ENCODE peak calls at places on chromosomes 6 and 20, in seven cellular contexts. B is iPS DF 19.7, A is GDM1, H is esophagus squamous epithelium, W is astrocyte of the cerebellum, K is GM04504, T is cerebellum. I is an unnamed sample.

GRCh38 chr6:159097256-159097655 is 52.5 kb upstream of the TAGAP start:
- DNase-seq in B (no peak), A (no peak), H (no peak), W (no peak), K (no peak), T (no peak), I (no peak)

GRCh38 chr6:90431521-90432407 is 135.1 kb upstream of the BACH2 start:
- DNase-seq in B (no peak), A (no peak), H (no peak), W (no peak), K (no peak), T (no peak), I (no peak)

GRCh38 chr20:12237772-12238171 is 320.1 kb downstream of the BTBD3 start:
- DNase-seq in B (no peak), A (no peak), H (no peak), W (no peak), K (peak), T (no peak), I (no peak)

GRCh38 chr6:33095681-33096080 is 19.9 kb downstream of the HLA-DPB1 start:
- DNase-seq in B (no peak), A (no peak), H (no peak), W (no peak), K (no peak), T (no peak), I (peak)

GRCh38 chr6:96299525-96299924 is 222.1 kb upstream of the UFL1 start:
- DNase-seq in B (no peak), A (no peak), H (no peak), W (no peak), K (no peak), T (no peak), I (no peak)

GRCh38 chr20:23413862-23414422 is 7.3 kb downstream of the NAPB start:
- DNase-seq in B (no peak), A (no peak), H (no peak), W (no peak), K (no peak), T (no peak), I (no peak)

GRCh38 chr6:119865466-119866350 is 516.1 kb upstream of the MAN1A1 start:
- DNase-seq in B (no peak), A (no peak), H (no peak), W (no peak), K (no peak), T (no peak), I (no peak)

GRCh38 chr20:17538517-17539170 is 7.5 kb upstream of the BFSP1 start:
- DNase-seq in B (no peak), A (peak), H (no peak), W (no peak), K (no peak), T (no peak), I (no peak)

GRCh38 chr6:34986845-34987246 is 97.8 kb downstream of the ANKS1A start:
- DNase-seq in B (peak), A (peak), H (no peak), W (peak), K (peak), T (peak), I (peak)

GRCh38 chr6:14883921-14884320 is 361.9 kb upstream of the JARID2 start:
- DNase-seq in B (no peak), A (peak), H (no peak), W (no peak), K (no peak), T (no peak), I (peak)

GRCh38 chr20:48002517-48002970 is 217.3 kb upstream of the SULF2 start:
- DNase-seq in B (no peak), A (no peak), H (no peak), W (no peak), K (no peak), T (no peak), I (no peak)

GRCh38 chr6:166952122-166952521 is 4.2 kb downstream of the RNASET2 start:
- DNase-seq in B (no peak), A (no peak), H (no peak), W (no peak), K (no peak), T (no peak), I (no peak)

GRCh38 chr20:54220722-54221121 is 12.8 kb downstream of the PFDN4 start:
- DNase-seq in B (no peak), A (no peak), H (no peak), W (no peak), K (no peak), T (no peak), I (no peak)

GRCh38 chr6:69631552-69632346 is 165.1 kb downstream of the LMBRD1 start:
- DNase-seq in B (no peak), A (no peak), H (no peak), W (peak), K (no peak), T (peak), I (no peak)

GRCh38 chr6:154410619-154411044 is 54.0 kb upstream of the IPCEF1 start:
- DNase-seq in B (no peak), A (no peak), H (no peak), W (peak), K (peak), T (no peak), I (peak)

GRCh38 chr20:57946559-57947315 is 236.9 kb upstream of the PMEPA1 start:
- DNase-seq in B (no peak), A (no peak), H (no peak), W (no peak), K (no peak), T (no peak), I (no peak)

GRCh38 chr20:51665543-51666118 is 102.6 kb downstream of the ATP9A start:
- DNase-seq in B (no peak), A (no peak), H (no peak), W (no peak), K (no peak), T (no peak), I (no peak)

GRCh38 chr6:25132934-25133333 is 146.2 kb upstream of the CARMIL1 start:
- DNase-seq in B (no peak), A (no peak), H (no peak), W (no peak), K (no peak), T (no peak), I (no peak)

I was measured in IMR-90.